ENCODE peak calls at places on chromosomes 4 and X, in seven cellular contexts. P is ovary, J is AG04450, W is Peyer's patch, U is aorta, G is lung, C is right cardiac atrium. Z is an unnamed sample. For H3K27me3, the result is how much of the 10 kb centered on the place peaks cover.

GRCh38 chrX:44431206-44431605 is 87.7 kb upstream of the EFHC2 start:
- DNase-seq in P (no peak), J (no peak), W (no peak), U (no peak), G (no peak), C (no peak), Z (no peak)

GRCh38 chrX:27924718-27925117 is 56.5 kb downstream of the DCAF8L1 start:
- DNase-seq in P (no peak), J (no peak), W (no peak), U (no peak), G (no peak), C (no peak), Z (no peak)

GRCh38 chr4:184275766-184276165 is 58.1 kb upstream of the ENPP6 start:
- DNase-seq in P (no peak), J (no peak), W (no peak), U (no peak), G (no peak), C (no peak), Z (no peak)

GRCh38 chrX:20060961-20061868 is 55.5 kb downstream of the MAP7D2 start:
- DNase-seq in P (no peak), J (no peak), W (peak), U (no peak), G (no peak), C (no peak), Z (no peak)

GRCh38 chrX:1249101-1249887 is 19.3 kb upstream of the CSF2RA start:
- DNase-seq in P (no peak), J (no peak), W (peak), U (peak), G (peak), C (peak), Z (peak)

GRCh38 chrX:16348286-16348685 is 181.0 kb downstream of the MAGEB17 start:
- DNase-seq in P (no peak), J (no peak), W (no peak), U (no peak), G (no peak), C (no peak), Z (no peak)

GRCh38 chr4:178306565-178306964 is 864.3 kb upstream of the AGA start:
- DNase-seq in P (no peak), J (no peak), W (no peak), U (no peak), G (no peak), C (no peak), Z (no peak)

GRCh38 chr4:97496298-97496873 is 646.9 kb downstream of the STPG2 start:
- DNase-seq in P (no peak), J (no peak), W (no peak), U (no peak), G (no peak), C (no peak), Z (no peak)

GRCh38 chr4:128379860-128380259 is 92.2 kb upstream of the PGRMC2 start:
- DNase-seq in P (no peak), J (no peak), W (peak), U (peak), G (no peak), C (peak), Z (no peak)

GRCh38 chr4:61511716-61512488 is 311.8 kb downstream of the ADGRL3 start:
- DNase-seq in P (no peak), J (peak), W (no peak), U (no peak), G (no peak), C (no peak), Z (no peak)

GRCh38 chr4:70583952-70584834 is 7.9 kb upstream of the AMBN start:
- DNase-seq in P (no peak), J (no peak), W (no peak), U (no peak), G (no peak), C (no peak), Z (no peak)

GRCh38 chrX:15512401-15512965 is 11.9 kb downstream of the BMX start:
- DNase-seq in P (no peak), J (no peak), W (no peak), U (no peak), G (no peak), C (no peak), Z (no peak)

DNA sequence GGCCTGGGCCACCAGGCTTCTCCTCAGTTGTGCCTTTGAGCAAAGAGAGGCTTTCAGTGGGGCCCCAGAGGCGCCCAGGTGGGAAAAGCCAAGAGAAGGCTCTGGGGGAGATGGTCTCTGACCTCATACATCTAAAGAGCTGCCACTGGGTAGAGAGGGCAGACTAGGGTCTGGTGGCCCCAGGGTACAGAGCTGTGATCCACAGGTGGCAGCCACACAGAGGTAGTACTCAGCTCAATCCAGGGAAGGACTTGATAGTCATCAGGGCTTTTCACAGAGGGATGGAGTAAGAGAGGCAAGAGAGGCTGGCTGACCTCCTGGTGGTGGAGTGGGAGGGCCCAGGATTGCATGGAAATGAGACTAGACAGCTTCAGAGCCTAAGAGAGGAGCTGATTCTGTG is 53.2 kb upstream of the PJA1 start:
- DNase-seq in P (no peak), J (no peak), W (no peak), U (no peak), G (no peak), C (no peak), Z (no peak)
- H3K27me3 ChIP-seq in P (under half), J (under half), W (under half), U (under half), G (under half), C (under half), Z (under half)

GRCh38 chr4:7872264-7872771 is 67.3 kb downstream of the AFAP1 start:
- DNase-seq in P (peak), J (peak), W (no peak), U (no peak), G (no peak), C (peak), Z (peak)

GRCh38 chr4:7873881-7874280 is 65.8 kb downstream of the AFAP1 start:
- DNase-seq in P (no peak), J (no peak), W (no peak), U (no peak), G (no peak), C (no peak), Z (no peak)

GRCh38 chr4:7868892-7869471 is 70.7 kb downstream of the AFAP1 start:
- DNase-seq in P (no peak), J (no peak), W (no peak), U (no peak), G (no peak), C (no peak), Z (no peak)

GRCh38 chr4:7868430-7868775 is 71.3 kb downstream of the AFAP1 start:
- DNase-seq in P (no peak), J (no peak), W (no peak), U (no peak), G (no peak), C (no peak), Z (no peak)

DNA sequence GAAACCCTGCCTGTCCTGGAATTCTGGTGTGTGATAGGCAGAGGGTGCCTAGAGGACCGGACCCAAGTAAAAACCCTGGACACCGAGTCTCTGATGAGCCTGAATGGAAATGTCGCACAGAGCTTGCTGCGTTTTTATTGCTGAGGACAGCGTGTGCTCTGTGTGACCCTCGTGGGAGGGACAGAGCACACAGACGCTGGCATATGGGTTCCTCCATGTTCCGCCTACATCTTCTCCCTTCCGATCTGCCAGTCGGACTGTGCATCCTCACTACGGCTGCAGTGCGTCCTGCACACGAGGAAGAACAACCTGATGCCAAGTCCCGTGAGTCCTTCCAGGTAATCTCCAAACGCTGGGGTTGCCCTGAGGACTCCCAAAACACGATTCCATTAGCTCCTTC is 68.3 kb downstream of the AFAP1 start:
- DNase-seq in P (no peak), J (no peak), W (no peak), U (no peak), G (no peak), C (no peak), Z (no peak)
- H3K4me3 ChIP-seq in P (no peak), J (peak), W (no peak), U (no peak), G (no peak), C (peak), Z (peak)

DNA sequence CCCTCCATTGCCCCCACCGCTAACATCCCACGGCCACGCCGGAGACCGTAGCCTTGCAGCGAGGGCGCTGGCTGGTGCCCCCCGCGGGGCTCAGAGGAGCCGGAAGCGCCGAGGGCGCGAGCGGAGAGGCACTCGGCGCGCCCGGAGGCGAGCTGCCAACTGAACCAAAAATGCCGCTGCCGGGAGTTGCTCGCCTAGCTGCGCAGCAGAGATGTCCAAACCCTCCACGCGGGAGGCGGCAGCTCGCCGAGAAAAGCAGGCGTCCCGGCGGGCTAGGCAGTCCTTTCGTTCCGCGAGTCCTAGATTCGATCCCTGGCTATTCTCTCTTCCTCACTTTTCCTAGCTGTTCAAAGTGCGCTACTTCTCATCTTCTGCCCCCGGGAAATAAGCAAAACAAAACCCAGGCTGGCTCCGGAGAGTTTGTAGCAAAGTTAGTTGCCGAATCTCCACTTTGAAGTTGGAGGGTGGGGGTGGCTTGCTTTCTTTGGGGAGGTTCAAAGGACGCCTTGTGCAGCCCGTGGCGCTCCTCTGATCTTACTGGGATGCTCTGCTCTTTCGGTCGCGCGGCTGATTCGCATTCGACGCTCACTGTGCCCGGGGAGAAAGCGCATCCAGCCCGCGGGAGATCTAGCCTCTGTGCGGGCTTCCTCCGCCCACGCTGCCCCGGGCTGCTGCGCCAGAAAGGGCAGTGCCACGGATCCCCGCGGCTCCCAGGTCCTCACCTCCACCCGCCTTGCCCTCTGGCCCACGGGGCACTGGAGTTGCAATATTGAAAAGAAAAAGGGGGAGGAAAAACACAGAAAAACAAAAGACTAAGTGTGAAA is 677 bp downstream of the NKX6-1 start:
- DNase-seq in P (no peak), J (no peak), W (no peak), U (peak), G (no peak), C (peak), Z (no peak)
- H3K27me3 ChIP-seq in P (under half), J (half or more), W (under half), U (under half), G (under half), C (under half), Z (half or more)

GRCh38 chr4:54540931-54541330 is 116.8 kb upstream of the KIT start:
- DNase-seq in P (no peak), J (no peak), W (no peak), U (no peak), G (no peak), C (no peak), Z (no peak)

GRCh38 chr4:54541426-54542118 is 116.2 kb upstream of the KIT start:
- DNase-seq in P (no peak), J (no peak), W (no peak), U (no peak), G (no peak), C (no peak), Z (peak)

GRCh38 chr4:54542119-54542438 is 115.7 kb upstream of the KIT start:
- DNase-seq in P (no peak), J (no peak), W (no peak), U (no peak), G (no peak), C (no peak), Z (no peak)

GRCh38 chr4:54542540-54543041 is 115.2 kb upstream of the KIT start:
- DNase-seq in P (no peak), J (no peak), W (no peak), U (no peak), G (no peak), C (no peak), Z (no peak)

GRCh38 chr4:54539500-54540029 is 118.2 kb upstream of the KIT start:
- DNase-seq in P (peak), J (no peak), W (peak), U (peak), G (peak), C (peak), Z (no peak)
- H3K4me3 ChIP-seq in P (peak), J (peak), W (peak), U (peak), G (peak), C (peak), Z (peak)

GRCh38 chrX:120308558-120308957 is 2.7 kb downstream of the TMEM255A start:
- DNase-seq in P (peak), J (no peak), W (no peak), U (no peak), G (no peak), C (no peak), Z (no peak)
- H3K27me3 ChIP-seq in P (under half), J (under half), W (under half), U (under half), G (under half), C (under half), Z (under half)

GRCh38 chr4:80263541-80264351 is 2.7 kb upstream of the FGF5 start:
- DNase-seq in P (no peak), J (no peak), W (no peak), U (no peak), G (no peak), C (no peak), Z (no peak)
- H3K4me3 ChIP-seq in P (no peak), J (no peak), W (no peak), U (no peak), G (no peak), C (no peak), Z (no peak)

GRCh38 chr4:81031389-81032173 is 1.1 kb downstream of the BMP3 start:
- DNase-seq in P (no peak), J (no peak), W (peak), U (no peak), G (peak), C (no peak), Z (no peak)
- H3K27me3 ChIP-seq in P (under half), J (half or more), W (under half), U (under half), G (under half), C (under half), Z (under half)

DNA sequence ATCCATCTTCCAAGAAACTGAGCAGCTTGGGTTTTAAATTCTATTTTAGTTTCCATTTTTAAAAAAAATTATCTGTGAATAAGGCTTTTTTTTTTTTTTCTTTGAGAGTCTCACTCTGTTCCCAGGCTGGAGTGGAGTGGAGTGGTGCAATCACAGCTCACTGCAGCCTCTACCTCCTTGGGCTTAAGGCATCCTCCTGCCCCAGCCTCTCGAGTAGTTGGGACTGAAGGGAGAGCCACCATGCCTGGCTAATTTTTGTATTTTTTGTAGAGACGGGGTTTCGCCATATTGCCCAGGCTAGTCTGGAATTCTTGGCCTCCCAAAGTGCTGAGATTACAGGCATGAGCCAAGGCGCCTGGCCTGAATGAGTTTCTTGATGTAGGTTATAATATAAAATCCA is 1.4 kb downstream of the ENOPH1 start:
- DNase-seq in P (no peak), J (no peak), W (no peak), U (no peak), G (no peak), C (no peak), Z (no peak)
- H3K4me3 ChIP-seq in P (no peak), J (peak), W (no peak), U (no peak), G (no peak), C (no peak), Z (no peak)

Z was measured in BJ.